ENCODE peak calls at places on chromosomes 2 and 18, in eight cellular contexts. One of them, this sample, is unnamed.

GRCh38 chr18:47036298-47036874 is 965 bp upstream of the ELOA2 start:
- DNase-seq in neuronal stem cell: no peak
- DNase-seq in HCT116: peak
- DNase-seq in mammary epithelial cell: peak
- DNase-seq in GM23248: peak
- DNase-seq in Karpas-422: peak
- DNase-seq in IMR-90: peak
- DNase-seq in MM.1S: no peak
- DNase-seq in this sample: peak

GRCh38 chr2:79292231-79292785 is 132.8 kb upstream of the REG3A start:
- DNase-seq in MM.1S: no peak
- DNase-seq in IMR-90: no peak
- DNase-seq in neuronal stem cell: no peak
- DNase-seq in Karpas-422: no peak
- DNase-seq in mammary epithelial cell: no peak
- DNase-seq in GM23248: no peak
- DNase-seq in HCT116: no peak
- DNase-seq in this sample: no peak

GRCh38 chr2:36912692-36913091 is 53.6 kb downstream of the STRN start:
- DNase-seq in GM23248: peak
- DNase-seq in IMR-90: peak
- DNase-seq in MM.1S: no peak
- DNase-seq in mammary epithelial cell: no peak
- DNase-seq in Karpas-422: no peak
- DNase-seq in neuronal stem cell: no peak
- DNase-seq in HCT116: no peak
- DNase-seq in this sample: no peak

GRCh38 chr2:18626256-18626668 is 36.9 kb upstream of the NT5C1B start:
- DNase-seq in MM.1S: no peak
- DNase-seq in neuronal stem cell: no peak
- DNase-seq in IMR-90: peak
- DNase-seq in HCT116: no peak
- DNase-seq in Karpas-422: no peak
- DNase-seq in GM23248: peak
- DNase-seq in mammary epithelial cell: peak
- DNase-seq in this sample: no peak

GRCh38 chr2:226066391-226066790 is 666.9 kb downstream of the NYAP2 start:
- DNase-seq in Karpas-422: no peak
- DNase-seq in MM.1S: no peak
- DNase-seq in IMR-90: no peak
- DNase-seq in neuronal stem cell: no peak
- DNase-seq in HCT116: no peak
- DNase-seq in GM23248: no peak
- DNase-seq in mammary epithelial cell: no peak
- DNase-seq in this sample: no peak

GRCh38 chr2:72919414-72920316 is 2.3 kb downstream of the EMX1 start:
- DNase-seq in Karpas-422: no peak
- DNase-seq in neuronal stem cell: no peak
- DNase-seq in MM.1S: no peak
- DNase-seq in IMR-90: no peak
- DNase-seq in GM23248: peak
- DNase-seq in HCT116: no peak
- DNase-seq in mammary epithelial cell: no peak
- DNase-seq in this sample: peak

GRCh38 chr2:5846881-5847280 is 154.7 kb downstream of the SOX11 start:
- DNase-seq in HCT116: no peak
- DNase-seq in GM23248: no peak
- DNase-seq in mammary epithelial cell: no peak
- DNase-seq in MM.1S: no peak
- DNase-seq in Karpas-422: no peak
- DNase-seq in IMR-90: peak
- DNase-seq in neuronal stem cell: no peak
- DNase-seq in this sample: no peak

GRCh38 chr2:128108166-128108565 is 17.2 kb downstream of the UGGT1 start:
- DNase-seq in mammary epithelial cell: no peak
- DNase-seq in MM.1S: no peak
- DNase-seq in HCT116: no peak
- DNase-seq in neuronal stem cell: no peak
- DNase-seq in IMR-90: no peak
- DNase-seq in Karpas-422: no peak
- DNase-seq in GM23248: no peak
- DNase-seq in this sample: no peak

GRCh38 chr2:77578354-77578753 is 56.2 kb upstream of the LRRTM4 start:
- DNase-seq in GM23248: no peak
- DNase-seq in mammary epithelial cell: no peak
- DNase-seq in HCT116: no peak
- DNase-seq in IMR-90: no peak
- DNase-seq in Karpas-422: no peak
- DNase-seq in neuronal stem cell: no peak
- DNase-seq in MM.1S: no peak
- DNase-seq in this sample: no peak

GRCh38 chr2:73494031-73494430 is 108.4 kb downstream of the ALMS1 start:
- DNase-seq in mammary epithelial cell: peak
- DNase-seq in HCT116: peak
- DNase-seq in MM.1S: no peak
- DNase-seq in neuronal stem cell: no peak
- DNase-seq in IMR-90: peak
- DNase-seq in Karpas-422: no peak
- DNase-seq in GM23248: peak
- DNase-seq in this sample: no peak

GRCh38 chr2:165794520-165794882 is 454 bp upstream of the GALNT3 start:
- DNase-seq in MM.1S: peak
- DNase-seq in IMR-90: peak
- DNase-seq in GM23248: peak
- DNase-seq in Karpas-422: peak
- DNase-seq in mammary epithelial cell: peak
- DNase-seq in neuronal stem cell: peak
- DNase-seq in HCT116: peak
- DNase-seq in this sample: peak

GRCh38 chr2:119228964-119229363 is 5.3 kb downstream of the STEAP3 start:
- DNase-seq in IMR-90: no peak
- DNase-seq in neuronal stem cell: no peak
- DNase-seq in MM.1S: no peak
- DNase-seq in GM23248: no peak
- DNase-seq in mammary epithelial cell: no peak
- DNase-seq in HCT116: no peak
- DNase-seq in Karpas-422: no peak
- DNase-seq in this sample: no peak

GRCh38 chr18:74596959-74597661 is 560 bp upstream of the ZNF407 start:
- DNase-seq in GM23248: peak
- DNase-seq in HCT116: no peak
- DNase-seq in IMR-90: peak
- DNase-seq in mammary epithelial cell: no peak
- DNase-seq in neuronal stem cell: no peak
- DNase-seq in MM.1S: peak
- DNase-seq in Karpas-422: peak
- DNase-seq in this sample: peak

GRCh38 chr2:42457011-42457410 is 36.8 kb downstream of the KCNG3 start:
- DNase-seq in GM23248: no peak
- DNase-seq in neuronal stem cell: no peak
- DNase-seq in IMR-90: no peak
- DNase-seq in MM.1S: no peak
- DNase-seq in Karpas-422: peak
- DNase-seq in HCT116: no peak
- DNase-seq in mammary epithelial cell: no peak
- DNase-seq in this sample: peak

GRCh38 chr2:223598994-223599645 is 3.0 kb downstream of the SCG2 start:
- DNase-seq in HCT116: no peak
- DNase-seq in IMR-90: peak
- DNase-seq in GM23248: peak
- DNase-seq in mammary epithelial cell: peak
- DNase-seq in Karpas-422: no peak
- DNase-seq in neuronal stem cell: no peak
- DNase-seq in MM.1S: no peak
- DNase-seq in this sample: no peak

GRCh38 chr2:211228559-211228958 is 672.2 kb downstream of the CPS1 start:
- DNase-seq in mammary epithelial cell: no peak
- DNase-seq in GM23248: no peak
- DNase-seq in HCT116: no peak
- DNase-seq in MM.1S: no peak
- DNase-seq in neuronal stem cell: no peak
- DNase-seq in Karpas-422: no peak
- DNase-seq in IMR-90: no peak
- DNase-seq in this sample: no peak

GRCh38 chr2:53784431-53784830 is 2.3 kb downstream of the ASB3 start:
- DNase-seq in neuronal stem cell: no peak
- DNase-seq in HCT116: no peak
- DNase-seq in Karpas-422: no peak
- DNase-seq in IMR-90: peak
- DNase-seq in MM.1S: no peak
- DNase-seq in GM23248: peak
- DNase-seq in mammary epithelial cell: peak
- DNase-seq in this sample: no peak

GRCh38 chr2:164981217-164981990 is 26.1 kb upstream of the SLC38A11 start:
- DNase-seq in Karpas-422: no peak
- DNase-seq in neuronal stem cell: no peak
- DNase-seq in IMR-90: peak
- DNase-seq in MM.1S: no peak
- DNase-seq in HCT116: no peak
- DNase-seq in GM23248: peak
- DNase-seq in mammary epithelial cell: peak
- DNase-seq in this sample: no peak

GRCh38 chr2:217340899-217341298 is 481.0 kb upstream of the TNP1 start:
- DNase-seq in GM23248: no peak
- DNase-seq in IMR-90: no peak
- DNase-seq in MM.1S: no peak
- DNase-seq in Karpas-422: no peak
- DNase-seq in HCT116: no peak
- DNase-seq in mammary epithelial cell: no peak
- DNase-seq in neuronal stem cell: no peak
- DNase-seq in this sample: no peak

GRCh38 chr2:205077159-205077558 is 531.9 kb downstream of the PARD3B start:
- DNase-seq in mammary epithelial cell: no peak
- DNase-seq in HCT116: no peak
- DNase-seq in GM23248: no peak
- DNase-seq in Karpas-422: no peak
- DNase-seq in neuronal stem cell: no peak
- DNase-seq in IMR-90: no peak
- DNase-seq in MM.1S: peak
- DNase-seq in this sample: no peak

GRCh38 chr18:23879966-23880565 is 134.5 kb upstream of the TTC39C start:
- DNase-seq in mammary epithelial cell: peak
- DNase-seq in Karpas-422: no peak
- DNase-seq in HCT116: no peak
- DNase-seq in GM23248: no peak
- DNase-seq in MM.1S: no peak
- DNase-seq in IMR-90: no peak
- DNase-seq in neuronal stem cell: no peak
- DNase-seq in this sample: no peak

GRCh38 chr18:32366586-32367538 is 103.8 kb downstream of the GAREM1 start:
- DNase-seq in HCT116: no peak
- DNase-seq in Karpas-422: no peak
- DNase-seq in mammary epithelial cell: peak
- DNase-seq in GM23248: peak
- DNase-seq in MM.1S: no peak
- DNase-seq in IMR-90: no peak
- DNase-seq in neuronal stem cell: no peak
- DNase-seq in this sample: no peak

GRCh38 chr18:47815486-47816270 is 114.8 kb downstream of the SMAD2 start:
- DNase-seq in neuronal stem cell: no peak
- DNase-seq in IMR-90: no peak
- DNase-seq in GM23248: no peak
- DNase-seq in Karpas-422: no peak
- DNase-seq in MM.1S: no peak
- DNase-seq in HCT116: no peak
- DNase-seq in mammary epithelial cell: no peak
- DNase-seq in this sample: no peak

GRCh38 chr2:157258520-157259326 is 1.2 kb downstream of the GALNT5 start:
- DNase-seq in IMR-90: no peak
- DNase-seq in MM.1S: no peak
- DNase-seq in GM23248: peak
- DNase-seq in Karpas-422: no peak
- DNase-seq in mammary epithelial cell: no peak
- DNase-seq in neuronal stem cell: no peak
- DNase-seq in HCT116: no peak
- DNase-seq in this sample: no peak

GRCh38 chr2:145752091-145752806 is 1232.3 kb upstream of the ZEB2 start:
- DNase-seq in neuronal stem cell: peak
- DNase-seq in HCT116: peak
- DNase-seq in IMR-90: peak
- DNase-seq in GM23248: peak
- DNase-seq in mammary epithelial cell: peak
- DNase-seq in Karpas-422: peak
- DNase-seq in MM.1S: peak
- DNase-seq in this sample: peak

GRCh38 chr2:224442092-224442999 is 40.4 kb upstream of the FAM124B start:
- DNase-seq in HCT116: no peak
- DNase-seq in IMR-90: no peak
- DNase-seq in GM23248: peak
- DNase-seq in neuronal stem cell: no peak
- DNase-seq in MM.1S: peak
- DNase-seq in mammary epithelial cell: no peak
- DNase-seq in Karpas-422: no peak
- DNase-seq in this sample: no peak

GRCh38 chr18:37805773-37806380 is 240.3 kb upstream of the CELF4 start:
- DNase-seq in neuronal stem cell: no peak
- DNase-seq in HCT116: no peak
- DNase-seq in GM23248: no peak
- DNase-seq in IMR-90: no peak
- DNase-seq in Karpas-422: no peak
- DNase-seq in mammary epithelial cell: no peak
- DNase-seq in MM.1S: no peak
- DNase-seq in this sample: no peak

GRCh38 chr2:135727968-135728728 is 13.5 kb upstream of the UBXN4 start:
- DNase-seq in Karpas-422: no peak
- DNase-seq in GM23248: no peak
- DNase-seq in MM.1S: no peak
- DNase-seq in IMR-90: no peak
- DNase-seq in mammary epithelial cell: no peak
- DNase-seq in neuronal stem cell: no peak
- DNase-seq in HCT116: no peak
- DNase-seq in this sample: no peak
- H3K4me2 ChIP-seq in Karpas-422: no peak
- H3K4me2 ChIP-seq in GM23248: no peak
- H3K4me2 ChIP-seq in MM.1S: no peak
- H3K4me2 ChIP-seq in IMR-90: no peak
- H3K4me2 ChIP-seq in mammary epithelial cell: no peak
- H3K4me2 ChIP-seq in neuronal stem cell: no peak
- H3K4me2 ChIP-seq in HCT116: no peak
- H3K4me2 ChIP-seq in this sample: no peak

GRCh38 chr2:68203587-68203986 is 45.9 kb downstream of the PNO1 start:
- DNase-seq in HCT116: no peak
- DNase-seq in Karpas-422: peak
- DNase-seq in MM.1S: peak
- DNase-seq in neuronal stem cell: no peak
- DNase-seq in mammary epithelial cell: no peak
- DNase-seq in GM23248: no peak
- DNase-seq in IMR-90: no peak
- DNase-seq in this sample: no peak
- H3K4me2 ChIP-seq in HCT116: no peak
- H3K4me2 ChIP-seq in Karpas-422: peak
- H3K4me2 ChIP-seq in MM.1S: peak
- H3K4me2 ChIP-seq in neuronal stem cell: no peak
- H3K4me2 ChIP-seq in mammary epithelial cell: no peak
- H3K4me2 ChIP-seq in GM23248: no peak
- H3K4me2 ChIP-seq in IMR-90: peak
- H3K4me2 ChIP-seq in this sample: no peak

GRCh38 chr2:121832992-121833732 is 77.7 kb downstream of the TSN start:
- DNase-seq in IMR-90: no peak
- DNase-seq in GM23248: no peak
- DNase-seq in HCT116: no peak
- DNase-seq in Karpas-422: no peak
- DNase-seq in neuronal stem cell: no peak
- DNase-seq in MM.1S: no peak
- DNase-seq in mammary epithelial cell: no peak
- DNase-seq in this sample: peak
- H3K4me2 ChIP-seq in IMR-90: no peak
- H3K4me2 ChIP-seq in GM23248: no peak
- H3K4me2 ChIP-seq in HCT116: no peak
- H3K4me2 ChIP-seq in Karpas-422: no peak
- H3K4me2 ChIP-seq in neuronal stem cell: no peak
- H3K4me2 ChIP-seq in MM.1S: no peak
- H3K4me2 ChIP-seq in mammary epithelial cell: no peak
- H3K4me2 ChIP-seq in this sample: peak

GRCh38 chr2:113136828-113137775 is 9.7 kb downstream of the IL1RN start:
- DNase-seq in MM.1S: peak
- DNase-seq in Karpas-422: peak
- DNase-seq in IMR-90: peak
- DNase-seq in GM23248: peak
- DNase-seq in HCT116: no peak
- DNase-seq in mammary epithelial cell: no peak
- DNase-seq in neuronal stem cell: peak
- DNase-seq in this sample: peak
- H3K4me2 ChIP-seq in MM.1S: no peak
- H3K4me2 ChIP-seq in Karpas-422: no peak
- H3K4me2 ChIP-seq in IMR-90: no peak
- H3K4me2 ChIP-seq in GM23248: no peak
- H3K4me2 ChIP-seq in HCT116: no peak
- H3K4me2 ChIP-seq in mammary epithelial cell: no peak
- H3K4me2 ChIP-seq in neuronal stem cell: no peak
- H3K4me2 ChIP-seq in this sample: no peak